ENCODE peak calls at places on chromosome 1, in five cellular contexts. Q is neural progenitor cell, F is NT2/D1, H is fibroblast of lung, J is H9. D is an unnamed sample.

GRCh38 chr1:11752359-11753208 is 9.4 kb upstream of the C1orf167 start:
- DNase-seq in Q (peak; percentile 52), F (no peak), H (no peak), J (no peak), D (no peak)

GRCh38 chr1:243917177-243917862 is 67.3 kb upstream of the AKT3 start:
- DNase-seq in Q (peak; percentile 95), F (peak; percentile 74), H (peak; percentile 89), J (peak; percentile 62), D (peak; percentile 86)

GRCh38 chr1:155946633-155947219 is 5.3 kb downstream of the RXFP4 start:
- DNase-seq in Q (no peak), F (no peak), H (no peak), J (no peak), D (no peak)

GRCh38 chr1:9302745-9303524 is 10.2 kb downstream of the SPSB1 start:
- DNase-seq in Q (no peak), F (no peak), H (peak; percentile 98), J (no peak), D (no peak)

GRCh38 chr1:3465091-3465934 is 10.8 kb downstream of the ARHGEF16 start:
- DNase-seq in Q (no peak), F (no peak), H (no peak), J (no peak), D (no peak)

GRCh38 chr1:61083014-61083798 is 845 bp downstream of the NFIA start:
- DNase-seq in Q (peak; percentile 66), F (no peak), H (peak; percentile 34), J (no peak), D (peak; percentile 67)

GRCh38 chr1:232291681-232292080 is 338.3 kb downstream of the SIPA1L2 start:
- DNase-seq in Q (no peak), F (no peak), H (no peak), J (no peak), D (no peak)

GRCh38 chr1:8122477-8123407 is 96.6 kb upstream of the ERRFI1 start:
- DNase-seq in Q (no peak), F (no peak), H (peak; percentile 79), J (no peak), D (no peak)

GRCh38 chr1:104294259-104294658 is 544.6 kb downstream of the AMY1C start:
- DNase-seq in Q (no peak), F (no peak), H (no peak), J (no peak), D (no peak)

GRCh38 chr1:15016001-15016400 is 137.5 kb upstream of the TMEM51 start:
- DNase-seq in Q (no peak), F (no peak), H (no peak), J (no peak), D (no peak)

GRCh38 chr1:172751668-172752067 is 92.8 kb downstream of the FASLG start:
- DNase-seq in Q (no peak), F (no peak), H (no peak), J (no peak), D (no peak)

GRCh38 chr1:197519741-197520334 is 251.8 kb downstream of the CRB1 start:
- DNase-seq in Q (peak; percentile 15), F (no peak), H (peak; percentile 11), J (no peak), D (no peak)

GRCh38 chr1:58927722-58928085 is 143.9 kb upstream of the JUN start:
- DNase-seq in Q (no peak), F (no peak), H (no peak), J (no peak), D (peak; percentile 22)

GRCh38 chr1:66998972-66999371 is 55.0 kb downstream of the SLC35D1 start:
- DNase-seq in Q (no peak), F (no peak), H (peak; percentile 51), J (no peak), D (no peak)

GRCh38 chr1:243950166-243950565 is 100.1 kb upstream of the AKT3 start:
- DNase-seq in Q (no peak), F (no peak), H (peak; percentile 96), J (no peak), D (no peak)

GRCh38 chr1:38670544-38671122 is 188.9 kb downstream of the RRAGC start:
- DNase-seq in Q (no peak), F (no peak), H (no peak), J (peak; percentile 14), D (no peak)

GRCh38 chr1:46613661-46614603 is 2.7 kb downstream of the MOB3C start:
- DNase-seq in Q (peak; percentile 83), F (peak; percentile 77), H (peak; percentile 76), J (peak; percentile 92), D (peak; percentile 91)

GRCh38 chr1:170146861-170147260 is 1.1 kb downstream of the NTMT2 start:
- DNase-seq in Q (no peak), F (no peak), H (peak; percentile 20), J (no peak), D (no peak)

GRCh38 chr1:79043506-79043905 is 37.0 kb upstream of the ADGRL4 start:
- DNase-seq in Q (no peak), F (no peak), H (peak; percentile 75), J (no peak), D (no peak)

GRCh38 chr1:209655832-209656231 is 3.6 kb upstream of the LAMB3 start:
- DNase-seq in Q (no peak), F (no peak), H (no peak), J (no peak), D (no peak)

GRCh38 chr1:63023637-63024036 is 239.7 kb downstream of the ATG4C start:
- DNase-seq in Q (no peak), F (no peak), H (no peak), J (no peak), D (no peak)

GRCh38 chr1:23237516-23237915 is 20.2 kb upstream of the HTR1D start:
- DNase-seq in Q (no peak), F (no peak), H (no peak), J (no peak), D (no peak)

GRCh38 chr1:24233684-24234600 is 46.9 kb upstream of the IFNLR1 start:
- DNase-seq in Q (no peak), F (no peak), H (peak; percentile 62), J (no peak), D (no peak)

GRCh38 chr1:81126989-81127571 is 673.7 kb upstream of the ADGRL2 start:
- DNase-seq in Q (no peak), F (no peak), H (peak; percentile 31), J (no peak), D (no peak)

GRCh38 chr1:3717715-3718601 is 34.3 kb upstream of the CCDC27 start:
- DNase-seq in Q (peak; percentile 88), F (no peak), H (no peak), J (peak; percentile 83), D (peak; percentile 92)

GRCh38 chr1:207836616-207837352 is 74.1 kb downstream of the CD34 start:
- DNase-seq in Q (no peak), F (no peak), H (no peak), J (no peak), D (no peak)

GRCh38 chr1:210257698-210258395 is 25.3 kb downstream of the SERTAD4 start:
- DNase-seq in Q (no peak), F (no peak), H (no peak), J (no peak), D (no peak)

GRCh38 chr1:87278791-87279190 is 49.9 kb upstream of the LMO4 start:
- DNase-seq in Q (no peak), F (no peak), H (peak; percentile 55), J (no peak), D (no peak)

GRCh38 chr1:52263153-52263910 is 102.7 kb downstream of the CC2D1B start:
- DNase-seq in Q (no peak), F (no peak), H (no peak), J (no peak), D (no peak)

GRCh38 chr1:222081859-222082258 is 340.0 kb upstream of the DUSP10 start:
- DNase-seq in Q (no peak), F (no peak), H (peak; percentile 34), J (no peak), D (no peak)

GRCh38 chr1:89723863-89724262 is 90.9 kb downstream of the LRRC8C start:
- DNase-seq in Q (no peak), F (no peak), H (peak; percentile 29), J (no peak), D (no peak)

GRCh38 chr1:112702067-112702395 is 4.9 kb downstream of the RHOC start:
- DNase-seq in Q (no peak), F (no peak), H (no peak), J (no peak), D (no peak)
- H3K9ac ChIP-seq in Q (no peak overlapping the region), F (no peak overlapping the region), H (no peak overlapping the region), J (no peak overlapping the region), D (no peak overlapping the region)

DNA sequence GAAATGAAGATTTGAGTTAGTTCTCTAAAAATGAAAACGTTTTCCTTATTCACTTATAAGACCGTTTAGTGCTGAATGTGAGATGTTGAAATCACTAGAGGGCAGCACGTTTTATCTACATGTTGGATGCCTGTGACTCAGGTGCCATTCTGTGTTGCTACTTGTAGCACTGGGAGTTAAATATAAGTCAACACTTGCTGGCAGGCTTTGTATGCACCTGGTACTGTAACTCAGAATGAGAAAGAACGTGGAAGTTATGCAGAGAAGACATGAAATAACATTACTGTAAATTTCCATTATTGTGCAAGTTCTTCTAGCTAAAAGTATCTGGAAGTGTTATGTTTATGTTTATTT is 45.9 kb downstream of the MIGA1 start:
- DNase-seq in Q (peak; percentile 54), F (peak; percentile 18), H (peak; percentile 80), J (no peak), D (peak; percentile 52)
- H3K4me1 ChIP-seq in Q (no peaks in the 10 kb centered on the region), F (peaks cover 2% of the 10 kb centered on the region), H (peaks cover 3% of the 10 kb centered on the region), J (no peaks in the 10 kb centered on the region), D (no peaks in the 10 kb centered on the region)

GRCh38 chr1:56453016-56453721 is 126.2 kb downstream of the PLPP3 start:
- DNase-seq in Q (no peak), F (peak; percentile 83), H (no peak), J (peak; percentile 49), D (peak; percentile 72)
- H3K9ac ChIP-seq in Q (no peak overlapping the region), F (peak overlapping the region; percentile 14), H (no peak overlapping the region), J (no peak overlapping the region), D (no peak overlapping the region)

DNA sequence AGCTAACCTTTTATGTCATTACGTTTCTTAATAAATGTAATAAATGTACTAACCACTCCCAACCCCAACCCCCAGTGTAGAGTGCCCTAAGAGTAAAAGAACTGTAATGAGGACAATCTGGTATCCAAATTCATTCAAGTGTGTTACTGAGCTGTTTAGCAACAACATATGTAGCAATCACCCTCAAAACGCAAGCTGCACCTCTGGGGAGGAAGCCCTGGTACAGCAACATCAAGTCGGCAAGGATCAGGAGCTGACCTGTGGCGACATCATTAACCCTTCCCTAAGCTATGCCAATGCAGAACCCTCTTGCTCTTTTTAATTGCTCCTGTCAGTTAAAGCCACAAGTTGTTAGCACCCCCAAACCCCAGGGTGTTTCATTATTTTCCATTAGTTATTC is 47.1 kb downstream of the STX6 start:
- DNase-seq in Q (no peak), F (no peak), H (no peak), J (no peak), D (no peak)
- H3K4me1 ChIP-seq in Q (peaks cover 12% of the 10 kb centered on the region), F (no peaks in the 10 kb centered on the region), H (no peaks in the 10 kb centered on the region), J (no peaks in the 10 kb centered on the region), D (no peaks in the 10 kb centered on the region)

GRCh38 chr1:203512830-203513578 is 19.1 kb downstream of the OPTC start:
- DNase-seq in Q (no peak), F (no peak), H (peak; percentile 97), J (no peak), D (peak; percentile 72)
- H3K9ac ChIP-seq in Q (no peak overlapping the region), F (peak overlapping the region; percentile 62), H (peak overlapping the region; percentile 57), J (no peak overlapping the region), D (no peak overlapping the region)

GRCh38 chr1:109275706-109276345 is 7.1 kb downstream of the PSRC1 start:
- DNase-seq in Q (no peak), F (no peak), H (peak; percentile 85), J (no peak), D (no peak)
- H3K4me1 ChIP-seq in Q (no peaks in the 10 kb centered on the region), F (peaks cover 24% of the 10 kb centered on the region), H (peaks cover 8% of the 10 kb centered on the region), J (no peaks in the 10 kb centered on the region), D (peaks cover 8% of the 10 kb centered on the region)